ENCODE peak calls at places on chromosomes 3 and 15, in six cellular contexts. One of them, this sample, is unnamed.
A peak's percentile ranks its signal among the peaks of the same experiment; 100 is the strongest.

GRCh38 chr15:88920186-88920891 is 7.2 kb upstream of the MFGE8 start:
- DNase-seq in endothelial cell: no peak
- DNase-seq in hypothalamus: no peak
- DNase-seq in EH: peak; percentile 86
- DNase-seq in bronchial epithelial cell: peak; percentile 76
- DNase-seq in heart left ventricle: no peak
- DNase-seq in this sample: peak; percentile 85

GRCh38 chr15:73078722-73079121 is 26.5 kb downstream of the NEO1 start:
- DNase-seq in endothelial cell: no peak
- DNase-seq in heart left ventricle: no peak
- DNase-seq in hypothalamus: no peak
- DNase-seq in bronchial epithelial cell: peak; percentile 85
- DNase-seq in EH: peak; percentile 72
- DNase-seq in this sample: peak; percentile 85

GRCh38 chr3:52479876-52480575 is 15.1 kb upstream of the STAB1 start:
- DNase-seq in heart left ventricle: peak; percentile 61
- DNase-seq in bronchial epithelial cell: no peak
- DNase-seq in EH: no peak
- DNase-seq in hypothalamus: no peak
- DNase-seq in endothelial cell: no peak
- DNase-seq in this sample: no peak

GRCh38 chr15:70083423-70083822 is 14.3 kb downstream of the TLE3 start:
- DNase-seq in hypothalamus: no peak
- DNase-seq in EH: no peak
- DNase-seq in endothelial cell: no peak
- DNase-seq in bronchial epithelial cell: no peak
- DNase-seq in heart left ventricle: no peak
- DNase-seq in this sample: no peak

GRCh38 chr3:161890147-161890625 is 393.6 kb downstream of the OTOL1 start:
- DNase-seq in heart left ventricle: peak; percentile 42
- DNase-seq in EH: peak; percentile 99
- DNase-seq in hypothalamus: no peak
- DNase-seq in endothelial cell: no peak
- DNase-seq in bronchial epithelial cell: peak; percentile 86
- DNase-seq in this sample: peak; percentile 71

GRCh38 chr15:73116164-73116563 is 63.9 kb downstream of the NEO1 start:
- DNase-seq in EH: no peak
- DNase-seq in hypothalamus: no peak
- DNase-seq in bronchial epithelial cell: no peak
- DNase-seq in endothelial cell: no peak
- DNase-seq in heart left ventricle: no peak
- DNase-seq in this sample: no peak

GRCh38 chr15:50077655-50078054 is 41.4 kb downstream of the ATP8B4 start:
- DNase-seq in endothelial cell: no peak
- DNase-seq in heart left ventricle: no peak
- DNase-seq in EH: no peak
- DNase-seq in bronchial epithelial cell: no peak
- DNase-seq in hypothalamus: peak; percentile 33
- DNase-seq in this sample: no peak

GRCh38 chr3:46981932-46982471 is 2.5 kb downstream of the NBEAL2 start:
- DNase-seq in endothelial cell: peak; percentile 64
- DNase-seq in heart left ventricle: peak; percentile 74
- DNase-seq in bronchial epithelial cell: peak; percentile 65
- DNase-seq in EH: no peak
- DNase-seq in hypothalamus: no peak
- DNase-seq in this sample: peak; percentile 44

GRCh38 chr15:77591960-77592613 is 40.6 kb downstream of the LINGO1 start:
- DNase-seq in heart left ventricle: no peak
- DNase-seq in hypothalamus: no peak
- DNase-seq in EH: no peak
- DNase-seq in bronchial epithelial cell: no peak
- DNase-seq in endothelial cell: no peak
- DNase-seq in this sample: no peak

GRCh38 chr15:79314811-79315210 is 3.9 kb downstream of the TMED3 start:
- DNase-seq in bronchial epithelial cell: peak; percentile 86
- DNase-seq in endothelial cell: no peak
- DNase-seq in heart left ventricle: no peak
- DNase-seq in hypothalamus: no peak
- DNase-seq in EH: no peak
- DNase-seq in this sample: peak; percentile 13

GRCh38 chr3:15797600-15798303 is at the start of gene ANKRD28:
- DNase-seq in heart left ventricle: no peak
- DNase-seq in endothelial cell: peak; percentile 3
- DNase-seq in bronchial epithelial cell: peak; percentile 89
- DNase-seq in EH: peak; percentile 98
- DNase-seq in hypothalamus: no peak
- DNase-seq in this sample: peak; percentile 94

GRCh38 chr15:78944669-78945407 is at the start of gene CTSH:
- DNase-seq in endothelial cell: peak; percentile 52
- DNase-seq in hypothalamus: no peak
- DNase-seq in EH: peak; percentile 56
- DNase-seq in heart left ventricle: peak; percentile 92
- DNase-seq in bronchial epithelial cell: no peak
- DNase-seq in this sample: peak; percentile 79